ENCODE peak calls at places on chromosomes 7 and 10, in ten cellular contexts. I is fibroblast of the aortic adventitia, G is esophagus muscularis mucosa, Z is tibial artery, N is lower leg skin, U is epithelial cell of esophagus, Y is astrocyte, A is fibroblast of pulmonary artery, M is AG04450, D is heart right ventricle. J is an unnamed sample.

GRCh38 chr7:44293561-44294324 is 31.7 kb downstream of the CAMK2B start:
- DNase-seq in I (no peak), G (peak), Z (peak), N (no peak), U (peak), Y (no peak), A (no peak), M (no peak), D (peak), J (no peak)

GRCh38 chr10:123007558-123008378 is 827 bp downstream of the IKZF5 start:
- DNase-seq in I (peak), G (no peak), Z (peak), N (peak), U (peak), Y (peak), A (peak), M (peak), D (no peak), J (no peak)

GRCh38 chr10:86085686-86086085 is 280.9 kb downstream of the GRID1 start:
- DNase-seq in I (no peak), G (no peak), Z (peak), N (no peak), U (no peak), Y (no peak), A (no peak), M (no peak), D (no peak), J (no peak)

GRCh38 chr10:14975672-14976273 is 16.6 kb downstream of the MEIG1 start:
- DNase-seq in I (no peak), G (no peak), Z (no peak), N (no peak), U (no peak), Y (no peak), A (no peak), M (no peak), D (no peak), J (no peak)

GRCh38 chr10:101385866-101386658 is 32.1 kb downstream of the BTRC start:
- DNase-seq in I (no peak), G (no peak), Z (no peak), N (no peak), U (no peak), Y (no peak), A (peak), M (no peak), D (no peak), J (no peak)

GRCh38 chr7:46492460-46492859 is 571.4 kb upstream of the IGFBP3 start:
- DNase-seq in I (no peak), G (no peak), Z (no peak), N (no peak), U (peak), Y (no peak), A (no peak), M (no peak), D (no peak), J (no peak)

GRCh38 chr10:95261926-95262325 is 28.9 kb downstream of the PDLIM1 start:
- DNase-seq in I (no peak), G (no peak), Z (no peak), N (no peak), U (no peak), Y (no peak), A (no peak), M (no peak), D (no peak), J (no peak)

GRCh38 chr7:122148878-122149277 is 4.8 kb upstream of the AASS start:
- DNase-seq in I (no peak), G (no peak), Z (no peak), N (no peak), U (no peak), Y (no peak), A (no peak), M (no peak), D (no peak), J (no peak)

GRCh38 chr7:22422831-22423615 is 66.1 kb upstream of the RAPGEF5 start:
- DNase-seq in I (no peak), G (no peak), Z (no peak), N (no peak), U (peak), Y (no peak), A (no peak), M (no peak), D (no peak), J (no peak)

GRCh38 chr7:16675277-16675676 is 29.3 kb downstream of the BZW2 start:
- DNase-seq in I (no peak), G (no peak), Z (no peak), N (no peak), U (no peak), Y (no peak), A (no peak), M (no peak), D (no peak), J (no peak)

GRCh38 chr7:129665013-129665401 is 53.5 kb downstream of the NRF1 start:
- DNase-seq in I (peak), G (no peak), Z (no peak), N (peak), U (peak), Y (peak), A (peak), M (peak), D (no peak), J (no peak)

GRCh38 chr10:69965919-69966662 is 86.6 kb upstream of the MACROH2A2 start:
- DNase-seq in I (peak), G (peak), Z (no peak), N (peak), U (peak), Y (peak), A (peak), M (no peak), D (no peak), J (no peak)

GRCh38 chr7:125149151-125149550 is 219.5 kb upstream of the POT1 start:
- DNase-seq in I (peak), G (no peak), Z (no peak), N (no peak), U (no peak), Y (peak), A (peak), M (no peak), D (no peak), J (no peak)

GRCh38 chr10:62266611-62267010 is 2.0 kb downstream of the RTKN2 start:
- DNase-seq in I (peak), G (no peak), Z (no peak), N (no peak), U (no peak), Y (no peak), A (no peak), M (no peak), D (no peak), J (no peak)

GRCh38 chr7:159075563-159076238 is 69.0 kb downstream of the VIPR2 start:
- DNase-seq in I (no peak), G (no peak), Z (no peak), N (no peak), U (no peak), Y (no peak), A (no peak), M (no peak), D (no peak), J (peak)

GRCh38 chr7:41107330-41107937 is 595.5 kb downstream of the INHBA start:
- DNase-seq in I (peak), G (no peak), Z (no peak), N (peak), U (peak), Y (peak), A (no peak), M (no peak), D (no peak), J (no peak)

GRCh38 chr10:82628373-82628772 is 753.4 kb downstream of the NRG3 start:
- DNase-seq in I (no peak), G (no peak), Z (no peak), N (no peak), U (no peak), Y (no peak), A (no peak), M (no peak), D (no peak), J (no peak)

GRCh38 chr10:103350522-103351260 is at the start of gene PCGF6:
- DNase-seq in I (peak), G (no peak), Z (peak), N (peak), U (peak), Y (peak), A (peak), M (peak), D (peak), J (peak)

GRCh38 chr10:58152698-58153263 is 114.9 kb downstream of the IPMK start:
- DNase-seq in I (peak), G (no peak), Z (no peak), N (peak), U (peak), Y (peak), A (peak), M (peak), D (no peak), J (peak)

GRCh38 chr10:1674501-1674900 is 62.8 kb downstream of the ADARB2 start:
- DNase-seq in I (no peak), G (no peak), Z (peak), N (no peak), U (no peak), Y (no peak), A (no peak), M (no peak), D (no peak), J (no peak)

GRCh38 chr7:92969061-92969460 is 132.7 kb upstream of the CDK6 start:
- DNase-seq in I (no peak), G (no peak), Z (no peak), N (no peak), U (no peak), Y (no peak), A (no peak), M (no peak), D (no peak), J (no peak)

GRCh38 chr7:26789481-26790175 is 74.8 kb downstream of the SKAP2 start:
- DNase-seq in I (no peak), G (no peak), Z (no peak), N (no peak), U (no peak), Y (no peak), A (no peak), M (no peak), D (no peak), J (no peak)

GRCh38 chr7:41637051-41637450 is 65.8 kb downstream of the INHBA start:
- DNase-seq in I (peak), G (no peak), Z (no peak), N (no peak), U (peak), Y (peak), A (no peak), M (no peak), D (no peak), J (no peak)

GRCh38 chr10:110803830-110804338 is 67.8 kb upstream of the PDCD4 start:
- DNase-seq in I (peak), G (no peak), Z (peak), N (no peak), U (peak), Y (no peak), A (peak), M (no peak), D (peak), J (peak)

GRCh38 chr7:27359167-27359731 is 116.6 kb downstream of the EVX1 start:
- DNase-seq in I (no peak), G (no peak), Z (no peak), N (no peak), U (no peak), Y (no peak), A (no peak), M (no peak), D (no peak), J (no peak)

GRCh38 chr7:41222704-41223103 is 480.2 kb downstream of the INHBA start:
- DNase-seq in I (peak), G (no peak), Z (no peak), N (no peak), U (peak), Y (peak), A (peak), M (peak), D (no peak), J (no peak)

GRCh38 chr7:158413962-158414961 is 173.4 kb downstream of the PTPRN2 start:
- DNase-seq in I (no peak), G (no peak), Z (peak), N (no peak), U (peak), Y (no peak), A (no peak), M (no peak), D (no peak), J (peak)

GRCh38 chr10:77004917-77005564 is 632.6 kb downstream of the KCNMA1 start:
- DNase-seq in I (peak), G (no peak), Z (no peak), N (peak), U (peak), Y (peak), A (peak), M (peak), D (no peak), J (no peak)

GRCh38 chr7:94849636-94850208 is 57.7 kb upstream of the PPP1R9A start:
- DNase-seq in I (no peak), G (no peak), Z (no peak), N (no peak), U (no peak), Y (no peak), A (no peak), M (no peak), D (no peak), J (no peak)
- H3K4me3 ChIP-seq in I (no peak), G (no peak), Z (no peak), N (no peak), U (no peak), Y (no peak), A (no peak), M (no peak), D (no peak), J (no peak)

GRCh38 chr7:106775975-106776607 is 89.0 kb upstream of the PIK3CG start:
- DNase-seq in I (no peak), G (no peak), Z (no peak), N (no peak), U (no peak), Y (no peak), A (no peak), M (no peak), D (no peak), J (no peak)
- H3K4me3 ChIP-seq in I (no peak), G (no peak), Z (no peak), N (no peak), U (no peak), Y (peak), A (no peak), M (no peak), D (no peak), J (no peak)

GRCh38 chr7:111137296-111138195 is 46.6 kb downstream of the LRRN3 start:
- DNase-seq in I (peak), G (no peak), Z (peak), N (no peak), U (peak), Y (peak), A (peak), M (no peak), D (no peak), J (no peak)
- H3K4me3 ChIP-seq in I (no peak), G (no peak), Z (no peak), N (no peak), U (no peak), Y (no peak), A (no peak), M (no peak), D (no peak), J (no peak)

DNA sequence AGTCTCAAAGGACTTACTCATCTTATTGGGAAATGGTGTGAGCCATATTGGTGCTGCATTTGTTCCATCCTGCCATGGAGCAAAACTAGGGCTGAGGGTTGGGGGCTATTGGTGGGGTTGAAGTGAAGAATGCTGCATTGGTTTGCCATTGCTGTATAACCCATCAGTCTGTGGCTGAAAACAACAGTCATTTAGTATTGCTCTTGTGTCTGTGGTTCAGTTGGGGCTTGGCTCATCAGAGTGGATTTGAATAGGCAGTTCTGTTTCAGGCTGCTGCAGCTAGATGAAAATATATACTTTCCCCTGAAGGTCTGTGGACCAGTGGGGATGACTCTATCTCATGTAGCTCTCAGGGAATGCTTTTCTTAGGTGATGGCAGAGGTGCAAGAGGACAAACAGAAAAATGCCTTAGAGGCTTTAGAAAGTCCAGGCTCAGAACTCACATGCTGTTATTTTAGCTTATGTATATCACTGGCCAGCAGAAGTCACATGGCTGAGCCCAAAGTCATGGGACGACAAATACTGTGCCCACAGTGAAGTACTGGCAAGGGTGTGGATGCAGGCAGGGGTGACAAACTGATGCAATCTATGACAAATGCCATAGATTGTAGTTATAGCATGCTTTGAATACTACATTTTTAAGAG is 15.2 kb upstream of the EXOC6 start:
- DNase-seq in I (no peak), G (peak), Z (no peak), N (no peak), U (no peak), Y (no peak), A (no peak), M (no peak), D (no peak), J (no peak)
- H3K4me3 ChIP-seq in I (no peak), G (no peak), Z (no peak), N (no peak), U (no peak), Y (no peak), A (no peak), M (no peak), D (no peak), J (no peak)

GRCh38 chr7:104327963-104328307 is 468 bp upstream of the LHFPL3 start:
- DNase-seq in I (no peak), G (no peak), Z (no peak), N (no peak), U (peak), Y (no peak), A (no peak), M (no peak), D (no peak), J (no peak)

GRCh38 chr7:104328308-104328969 is at the start of gene LHFPL3:
- DNase-seq in I (no peak), G (no peak), Z (no peak), N (no peak), U (peak), Y (no peak), A (no peak), M (no peak), D (no peak), J (no peak)

GRCh38 chr7:104328970-104329825 is 795 bp downstream of the LHFPL3 start:
- DNase-seq in I (no peak), G (no peak), Z (no peak), N (no peak), U (no peak), Y (no peak), A (no peak), M (no peak), D (no peak), J (no peak)

GRCh38 chr7:104327534-104327933 is 869 bp upstream of the LHFPL3 start:
- DNase-seq in I (no peak), G (no peak), Z (no peak), N (no peak), U (no peak), Y (no peak), A (no peak), M (no peak), D (no peak), J (no peak)
- H3K4me3 ChIP-seq in I (no peak), G (no peak), Z (no peak), N (no peak), U (no peak), Y (no peak), A (no peak), M (no peak), D (no peak), J (no peak)

GRCh38 chr10:87798082-87798481 is 19.9 kb downstream of the ATAD1 start:
- DNase-seq in I (no peak), G (no peak), Z (no peak), N (no peak), U (no peak), Y (no peak), A (no peak), M (no peak), D (no peak), J (no peak)
- H3K4me3 ChIP-seq in I (no peak), G (no peak), Z (no peak), N (no peak), U (no peak), Y (no peak), A (no peak), M (no peak), D (no peak), J (no peak)

J was measured in dorsolateral prefrontal cortex.